ENCODE peak calls at places on chromosomes 16 and 17, in seven cellular contexts. G is heart left ventricle, Q is A549, F is body of pancreas, R is H54, O is breast epithelium, K is IMR-90. C is an unnamed sample.

GRCh38 chr17:7292194-7292593 is 2.2 kb downstream of the YBX2 start:
- DNase-seq in G (no peak), O (no peak), Q (no peak), F (no peak), R (no peak), K (no peak), C (no peak)

GRCh38 chr16:79602615-79603014 is 2.1 kb upstream of the MAF start:
- DNase-seq in F (no peak), K (no peak), R (no peak), O (no peak), G (no peak), Q (no peak), C (no peak)

GRCh38 chr17:784143-784542 is 2.0 kb downstream of the MRM3 start:
- DNase-seq in G (no peak), Q (no peak), F (no peak), O (no peak), K (peak), R (no peak), C (no peak)

GRCh38 chr16:25585526-25585925 is 106.2 kb upstream of the HS3ST4 start:
- DNase-seq in G (no peak), K (no peak), F (no peak), Q (no peak), O (no peak), R (no peak), C (no peak)

GRCh38 chr17:57253307-57254065 is 2.8 kb upstream of the MSI2 start:
- DNase-seq in Q (no peak), G (no peak), K (no peak), O (no peak), F (no peak), R (no peak), C (no peak)

GRCh38 chr16:56355786-56356275 is 69.5 kb downstream of the AMFR start:
- DNase-seq in Q (no peak), O (peak), R (no peak), K (no peak), G (no peak), F (no peak), C (no peak)

GRCh38 chr16:67541391-67542263 is 13.0 kb downstream of the RIPOR1 start:
- DNase-seq in F (peak), O (no peak), Q (peak), R (no peak), G (peak), K (peak), C (no peak)

GRCh38 chr17:69864531-69864930 is 210.5 kb upstream of the KCNJ16 start:
- DNase-seq in K (peak), G (no peak), F (no peak), O (no peak), Q (no peak), R (no peak), C (no peak)

GRCh38 chr17:18187816-18188761 is 4.5 kb downstream of the ALKBH5 start:
- DNase-seq in K (peak), G (peak), O (no peak), Q (no peak), R (peak), F (no peak), C (no peak)

GRCh38 chr16:15819046-15819445 is 37.8 kb downstream of the MYH11 start:
- DNase-seq in F (no peak), R (no peak), O (no peak), Q (no peak), G (no peak), K (no peak), C (no peak)

GRCh38 chr17:16449121-16449570 is 33.8 kb downstream of the TRPV2 start:
- DNase-seq in K (peak), G (no peak), Q (no peak), F (no peak), O (no peak), R (no peak), C (no peak)

GRCh38 chr17:32356750-32357149 is 6.8 kb downstream of the ZNF207 start:
- DNase-seq in O (no peak), G (no peak), R (no peak), F (no peak), Q (no peak), K (no peak), C (no peak)

GRCh38 chr17:43917348-43918025 is 10.2 kb upstream of the MPP2 start:
- DNase-seq in R (no peak), G (no peak), F (peak), K (peak), O (no peak), Q (peak), C (no peak)

GRCh38 chr17:81396278-81396721 is 1.0 kb downstream of the BAHCC1 start:
- DNase-seq in O (no peak), F (no peak), G (no peak), K (no peak), Q (no peak), R (no peak), C (no peak)

GRCh38 chr17:64537488-64537887 is 30.7 kb downstream of the CEP95 start:
- DNase-seq in O (no peak), K (no peak), F (no peak), G (no peak), R (no peak), Q (no peak), C (no peak)

GRCh38 chr17:69485901-69486643 is 71.6 kb downstream of the MAP2K6 start:
- DNase-seq in F (no peak), G (no peak), O (no peak), R (no peak), Q (peak), K (peak), C (no peak)

GRCh38 chr17:75404739-75405364 is 626 bp downstream of the GRB2 start:
- DNase-seq in Q (peak), G (peak), F (peak), R (peak), K (peak), O (peak), C (peak)

GRCh38 chr17:77700165-77700881 is 258.2 kb upstream of the TNRC6C start:
- DNase-seq in G (no peak), R (no peak), K (no peak), Q (no peak), F (no peak), O (no peak), C (no peak)

GRCh38 chr17:78653382-78653781 is 76.2 kb upstream of the DNAH17 start:
- DNase-seq in R (no peak), F (no peak), G (no peak), Q (peak), O (no peak), K (peak), C (no peak)

GRCh38 chr17:37770631-37771518 is 26.0 kb upstream of the HNF1B start:
- DNase-seq in F (peak), Q (peak), K (peak), R (peak), G (peak), O (peak), C (no peak)

GRCh38 chr17:4785311-4786110 is 653 bp downstream of the VMO1 start:
- DNase-seq in G (no peak), Q (no peak), O (no peak), F (no peak), R (no peak), K (no peak), C (no peak)

GRCh38 chr16:23182675-23183485 is at the start of gene SCNN1G:
- DNase-seq in K (no peak), G (peak), F (no peak), R (no peak), Q (no peak), O (no peak), C (no peak)

GRCh38 chr16:31079342-31079944 is 5.2 kb downstream of the ZNF646 start:
- DNase-seq in G (no peak), F (no peak), K (no peak), O (no peak), Q (no peak), R (no peak), C (no peak)
- TF ChIP-seq POLR2A in G (no peak), F (no peak), K (no peak), O (no peak), Q (no peak), R (no peak), C (no peak)

GRCh38 chr16:8113843-8114242 is 476.5 kb downstream of the TMEM114 start:
- DNase-seq in O (no peak), K (no peak), G (no peak), F (no peak), Q (no peak), R (no peak), C (no peak)
- TF ChIP-seq POLR2A in O (no peak), K (no peak), G (no peak), F (no peak), Q (no peak), R (no peak), C (no peak)

DNA sequence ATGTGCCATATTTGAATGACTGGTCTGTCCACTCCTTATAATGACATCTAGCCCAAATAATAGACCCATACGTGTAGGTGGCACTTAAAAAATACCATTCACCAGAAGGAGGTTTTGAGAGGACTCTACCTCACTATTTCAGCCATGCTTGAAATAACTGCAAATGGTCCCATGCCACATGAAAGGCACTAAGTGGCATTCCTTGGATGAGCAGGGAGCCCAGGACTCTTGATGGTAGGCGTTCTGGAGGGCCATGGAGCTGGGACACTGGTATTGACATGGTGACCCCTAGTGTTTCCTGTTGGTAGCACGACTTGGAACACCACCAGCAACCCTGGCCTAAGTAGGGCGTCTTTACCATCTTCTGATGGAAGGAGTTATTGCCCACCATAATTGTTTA is 148.7 kb upstream of the ZFHX3 start:
- DNase-seq in F (peak), R (peak), Q (peak), O (peak), K (peak), G (peak), C (peak)
- TF ChIP-seq POLR2A in F (no peak), R (no peak), Q (no peak), O (no peak), K (no peak), G (no peak), C (no peak)

GRCh38 chr16:31072540-31073072 is 1.4 kb downstream of the ZNF668 start:
- DNase-seq in G (no peak), K (peak), R (no peak), F (no peak), O (no peak), Q (peak), C (no peak)
- TF ChIP-seq POLR2A in G (no peak), K (no peak), R (no peak), F (no peak), O (no peak), Q (peak), C (no peak)

GRCh38 chr16:4471869-4472268 is 2.6 kb downstream of the NMRAL1 start:
- DNase-seq in Q (no peak), G (no peak), F (no peak), R (no peak), K (no peak), O (no peak), C (no peak)

GRCh38 chr16:4474192-4474961 is at the start of gene NMRAL1:
- DNase-seq in O (peak), F (peak), K (peak), G (peak), Q (peak), R (no peak), C (peak)

GRCh38 chr16:4472880-4473279 is 1.5 kb downstream of the NMRAL1 start:
- DNase-seq in O (no peak), R (no peak), G (no peak), F (no peak), K (no peak), Q (no peak), C (no peak)

GRCh38 chr16:4477966-4478365 is 1.8 kb downstream of the HMOX2 start:
- DNase-seq in K (peak), O (no peak), Q (no peak), F (no peak), R (no peak), G (no peak), C (no peak)

GRCh38 chr16:4475880-4476790 is at the start of gene HMOX2:
- DNase-seq in Q (peak), K (peak), F (peak), G (peak), O (peak), R (peak), C (peak)
- TF ChIP-seq POLR2A in Q (peak), K (peak), F (peak), G (peak), O (no peak), R (peak), C (peak)

DNA sequence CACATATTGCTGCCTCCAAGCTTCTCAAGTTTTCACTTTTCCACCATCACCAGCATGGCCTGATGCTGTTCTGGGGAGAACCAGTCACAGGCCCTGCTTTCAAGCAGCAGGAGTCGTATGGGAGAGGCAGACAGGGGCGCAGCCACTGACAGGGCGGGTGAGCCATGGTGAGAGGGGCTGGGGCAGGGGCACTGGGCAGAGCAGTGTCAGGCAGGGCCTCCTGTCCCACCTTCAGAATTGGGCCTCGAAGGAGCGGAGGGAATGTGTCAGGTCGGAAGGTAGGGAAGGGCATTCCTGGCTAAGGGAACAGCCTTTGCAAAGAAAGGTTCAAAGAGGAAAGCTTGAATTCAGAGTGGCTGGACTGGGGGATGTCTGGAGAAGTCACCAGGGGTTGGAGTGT is 4.9 kb upstream of the MAP2K3 start:
- DNase-seq in G (no peak), O (no peak), F (no peak), K (no peak), R (no peak), Q (no peak), C (no peak)
- TF ChIP-seq POLR2A in G (no peak), O (no peak), F (no peak), K (no peak), R (no peak), Q (no peak), C (no peak)

GRCh38 chr16:19417640-19418039 is at the start of gene TMC5:
- DNase-seq in G (no peak), F (no peak), Q (no peak), O (no peak), K (no peak), R (no peak), C (no peak)
- TF ChIP-seq POLR2A in G (no peak), F (no peak), Q (no peak), O (no peak), K (no peak), R (no peak), C (no peak)

DNA sequence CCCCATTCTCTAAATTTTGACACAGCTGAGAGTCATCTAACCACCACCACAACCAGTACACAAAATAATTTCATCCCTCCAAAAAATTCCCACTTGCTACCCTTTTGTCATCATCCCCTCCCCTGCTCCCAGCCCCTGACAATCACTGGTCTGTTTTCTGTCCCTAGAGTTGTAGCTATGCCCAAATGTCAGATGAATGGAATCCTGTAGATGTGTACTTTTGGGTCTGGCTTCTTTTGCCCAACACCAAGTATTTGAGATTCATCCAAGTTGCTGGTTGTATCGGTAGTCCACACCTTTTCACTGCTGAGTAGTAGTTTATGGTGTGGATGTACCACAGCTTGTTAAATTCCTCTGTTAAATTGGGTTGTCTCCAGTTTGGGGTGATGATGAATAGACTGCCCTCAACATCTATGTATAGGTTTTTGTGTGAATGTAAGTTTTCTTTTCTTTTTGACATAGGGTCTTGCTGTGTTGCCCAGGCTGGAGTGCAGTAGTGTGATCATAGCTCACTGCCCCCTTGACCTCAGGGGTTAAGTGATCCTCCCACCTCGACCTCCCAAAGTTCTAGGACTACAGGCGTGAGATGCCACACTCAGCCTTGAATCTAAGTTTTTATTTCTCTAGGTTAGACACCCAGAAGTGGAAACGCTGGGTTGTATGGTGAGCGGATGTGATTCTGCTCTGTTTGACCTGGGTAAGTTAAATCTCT is 14.6 kb upstream of the RMI2 start:
- DNase-seq in K (no peak), R (no peak), O (no peak), Q (no peak), G (no peak), F (no peak), C (no peak)
- TF ChIP-seq POLR2A in K (no peak), R (no peak), O (no peak), Q (no peak), G (no peak), F (no peak), C (no peak)

C was measured in uterus.